ENCODE peak calls at places on chromosome 7, in six cellular contexts. One of them, this sample, is unnamed.

GRCh38 chr7:138502023-138502767 is 42.1 kb downstream of the TRIM24 start:
- DNase-seq in sigmoid colon: no peak
- DNase-seq in IMR-90: no peak
- DNase-seq in transverse colon: no peak
- DNase-seq in heart left ventricle: no peak
- DNase-seq in body of pancreas: no peak
- DNase-seq in this sample: no peak

GRCh38 chr7:149598721-149599308 is 101.2 kb upstream of the ZNF746 start:
- DNase-seq in heart left ventricle: no peak
- DNase-seq in transverse colon: no peak
- DNase-seq in body of pancreas: no peak
- DNase-seq in sigmoid colon: no peak
- DNase-seq in IMR-90: peak
- DNase-seq in this sample: no peak

GRCh38 chr7:83633516-83633915 is 15.4 kb downstream of the SEMA3E start:
- DNase-seq in transverse colon: no peak
- DNase-seq in sigmoid colon: no peak
- DNase-seq in heart left ventricle: no peak
- DNase-seq in IMR-90: no peak
- DNase-seq in body of pancreas: no peak
- DNase-seq in this sample: no peak

GRCh38 chr7:75018570-75019364 is 54.3 kb downstream of the CASTOR2 start:
- DNase-seq in IMR-90: no peak
- DNase-seq in transverse colon: no peak
- DNase-seq in sigmoid colon: no peak
- DNase-seq in heart left ventricle: no peak
- DNase-seq in body of pancreas: no peak
- DNase-seq in this sample: no peak

GRCh38 chr7:68684246-68684850 is 913.9 kb upstream of the AUTS2 start:
- DNase-seq in IMR-90: peak
- DNase-seq in sigmoid colon: no peak
- DNase-seq in body of pancreas: no peak
- DNase-seq in heart left ventricle: no peak
- DNase-seq in transverse colon: no peak
- DNase-seq in this sample: no peak

GRCh38 chr7:81659697-81660395 is 110.0 kb downstream of the HGF start:
- DNase-seq in IMR-90: no peak
- DNase-seq in body of pancreas: no peak
- DNase-seq in heart left ventricle: no peak
- DNase-seq in sigmoid colon: no peak
- DNase-seq in transverse colon: no peak
- DNase-seq in this sample: no peak

GRCh38 chr7:131625817-131626372 is 69.5 kb upstream of the PODXL start:
- DNase-seq in IMR-90: peak
- DNase-seq in heart left ventricle: peak
- DNase-seq in sigmoid colon: no peak
- DNase-seq in transverse colon: no peak
- DNase-seq in body of pancreas: no peak
- DNase-seq in this sample: no peak

GRCh38 chr7:113015038-113015645 is 71.5 kb downstream of the GPR85 start:
- DNase-seq in body of pancreas: no peak
- DNase-seq in heart left ventricle: no peak
- DNase-seq in transverse colon: no peak
- DNase-seq in sigmoid colon: no peak
- DNase-seq in IMR-90: peak
- DNase-seq in this sample: no peak

GRCh38 chr7:93119191-93119905 is 1.6 kb upstream of the SAMD9 start:
- DNase-seq in sigmoid colon: no peak
- DNase-seq in transverse colon: no peak
- DNase-seq in body of pancreas: no peak
- DNase-seq in heart left ventricle: no peak
- DNase-seq in IMR-90: peak
- DNase-seq in this sample: peak

GRCh38 chr7:106646256-106646655 is 14.7 kb downstream of the CCDC71L start:
- DNase-seq in IMR-90: no peak
- DNase-seq in sigmoid colon: no peak
- DNase-seq in transverse colon: no peak
- DNase-seq in heart left ventricle: no peak
- DNase-seq in body of pancreas: no peak
- DNase-seq in this sample: no peak

GRCh38 chr7:33757563-33758165 is 147.7 kb upstream of the BMPER start:
- DNase-seq in heart left ventricle: no peak
- DNase-seq in sigmoid colon: no peak
- DNase-seq in transverse colon: no peak
- DNase-seq in body of pancreas: peak
- DNase-seq in IMR-90: peak
- DNase-seq in this sample: no peak

GRCh38 chr7:129607471-129608120 is 3.9 kb upstream of the NRF1 start:
- DNase-seq in sigmoid colon: no peak
- DNase-seq in body of pancreas: peak
- DNase-seq in IMR-90: no peak
- DNase-seq in heart left ventricle: no peak
- DNase-seq in transverse colon: peak
- DNase-seq in this sample: no peak

GRCh38 chr7:47634273-47634672 is 52.4 kb upstream of the TNS3 start:
- DNase-seq in sigmoid colon: no peak
- DNase-seq in heart left ventricle: no peak
- DNase-seq in body of pancreas: no peak
- DNase-seq in IMR-90: peak
- DNase-seq in transverse colon: no peak
- DNase-seq in this sample: no peak

GRCh38 chr7:131438969-131439368 is 111.3 kb downstream of the MKLN1 start:
- DNase-seq in transverse colon: no peak
- DNase-seq in IMR-90: no peak
- DNase-seq in heart left ventricle: no peak
- DNase-seq in sigmoid colon: no peak
- DNase-seq in body of pancreas: no peak
- DNase-seq in this sample: no peak

GRCh38 chr7:84044834-84045233 is 149.8 kb downstream of the SEMA3A start:
- DNase-seq in heart left ventricle: no peak
- DNase-seq in body of pancreas: no peak
- DNase-seq in sigmoid colon: no peak
- DNase-seq in IMR-90: no peak
- DNase-seq in transverse colon: no peak
- DNase-seq in this sample: no peak

DNA sequence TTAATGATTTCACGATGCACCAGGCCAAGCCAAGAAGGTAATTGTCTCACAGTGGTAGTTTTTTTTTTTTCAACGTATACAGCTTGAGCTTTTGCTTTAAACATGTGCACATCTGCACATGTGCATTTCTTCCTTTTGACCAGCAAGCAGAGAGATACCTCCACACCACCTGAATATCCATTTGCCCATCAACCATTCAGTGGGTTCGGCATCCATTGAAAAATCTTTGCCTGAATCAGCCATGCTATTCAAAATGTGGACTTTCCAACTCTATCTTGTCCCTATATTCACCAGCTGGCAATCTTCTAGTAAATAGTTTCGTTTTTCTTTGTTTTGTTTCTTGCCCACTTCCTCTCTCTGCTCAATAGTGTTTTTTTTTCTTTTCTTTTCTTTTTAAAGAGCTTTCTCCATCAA is 7.7 kb upstream of the TRA2A start:
- DNase-seq in sigmoid colon: no peak
- DNase-seq in heart left ventricle: no peak
- DNase-seq in transverse colon: no peak
- DNase-seq in IMR-90: no peak
- DNase-seq in body of pancreas: no peak
- DNase-seq in this sample: no peak
- TF ChIP-seq CTCF in sigmoid colon: no peak
- TF ChIP-seq CTCF in heart left ventricle: no peak
- TF ChIP-seq CTCF in transverse colon: no peak
- TF ChIP-seq CTCF in IMR-90: no peak
- TF ChIP-seq CTCF in body of pancreas: no peak
- TF ChIP-seq CTCF in this sample: no peak

GRCh38 chr7:151152935-151153513 is 14.5 kb downstream of the GBX1 start:
- DNase-seq in heart left ventricle: no peak
- DNase-seq in body of pancreas: no peak
- DNase-seq in IMR-90: no peak
- DNase-seq in sigmoid colon: no peak
- DNase-seq in transverse colon: no peak
- DNase-seq in this sample: no peak

GRCh38 chr7:151150388-151150787 is 17.1 kb downstream of the GBX1 start:
- DNase-seq in body of pancreas: no peak
- DNase-seq in sigmoid colon: no peak
- DNase-seq in heart left ventricle: no peak
- DNase-seq in IMR-90: no peak
- DNase-seq in transverse colon: peak
- DNase-seq in this sample: no peak

GRCh38 chr7:151143261-151144015 is 24.1 kb downstream of the GBX1 start:
- DNase-seq in sigmoid colon: no peak
- DNase-seq in heart left ventricle: no peak
- DNase-seq in IMR-90: no peak
- DNase-seq in transverse colon: peak
- DNase-seq in body of pancreas: peak
- DNase-seq in this sample: no peak

GRCh38 chr7:151146761-151147160 is 20.7 kb downstream of the GBX1 start:
- DNase-seq in transverse colon: no peak
- DNase-seq in IMR-90: no peak
- DNase-seq in sigmoid colon: no peak
- DNase-seq in heart left ventricle: no peak
- DNase-seq in body of pancreas: no peak
- DNase-seq in this sample: no peak

GRCh38 chr7:151148319-151149259 is 18.9 kb downstream of the GBX1 start:
- DNase-seq in IMR-90: no peak
- DNase-seq in body of pancreas: no peak
- DNase-seq in sigmoid colon: no peak
- DNase-seq in heart left ventricle: no peak
- DNase-seq in transverse colon: peak
- DNase-seq in this sample: no peak
- TF ChIP-seq POLR2A in IMR-90: no peak
- TF ChIP-seq POLR2A in body of pancreas: no peak
- TF ChIP-seq POLR2A in sigmoid colon: no peak
- TF ChIP-seq POLR2A in heart left ventricle: no peak
- TF ChIP-seq POLR2A in transverse colon: no peak
- TF ChIP-seq POLR2A in this sample: no peak

GRCh38 chr7:25861704-25862253 is 290.2 kb upstream of the NFE2L3 start:
- DNase-seq in sigmoid colon: no peak
- DNase-seq in heart left ventricle: no peak
- DNase-seq in transverse colon: no peak
- DNase-seq in IMR-90: no peak
- DNase-seq in body of pancreas: no peak
- DNase-seq in this sample: no peak
- H3K4me3 ChIP-seq in sigmoid colon: no peak
- H3K4me3 ChIP-seq in heart left ventricle: no peak
- H3K4me3 ChIP-seq in transverse colon: no peak
- H3K4me3 ChIP-seq in IMR-90: peak
- H3K4me3 ChIP-seq in body of pancreas: no peak
- H3K4me3 ChIP-seq in this sample: no peak

DNA sequence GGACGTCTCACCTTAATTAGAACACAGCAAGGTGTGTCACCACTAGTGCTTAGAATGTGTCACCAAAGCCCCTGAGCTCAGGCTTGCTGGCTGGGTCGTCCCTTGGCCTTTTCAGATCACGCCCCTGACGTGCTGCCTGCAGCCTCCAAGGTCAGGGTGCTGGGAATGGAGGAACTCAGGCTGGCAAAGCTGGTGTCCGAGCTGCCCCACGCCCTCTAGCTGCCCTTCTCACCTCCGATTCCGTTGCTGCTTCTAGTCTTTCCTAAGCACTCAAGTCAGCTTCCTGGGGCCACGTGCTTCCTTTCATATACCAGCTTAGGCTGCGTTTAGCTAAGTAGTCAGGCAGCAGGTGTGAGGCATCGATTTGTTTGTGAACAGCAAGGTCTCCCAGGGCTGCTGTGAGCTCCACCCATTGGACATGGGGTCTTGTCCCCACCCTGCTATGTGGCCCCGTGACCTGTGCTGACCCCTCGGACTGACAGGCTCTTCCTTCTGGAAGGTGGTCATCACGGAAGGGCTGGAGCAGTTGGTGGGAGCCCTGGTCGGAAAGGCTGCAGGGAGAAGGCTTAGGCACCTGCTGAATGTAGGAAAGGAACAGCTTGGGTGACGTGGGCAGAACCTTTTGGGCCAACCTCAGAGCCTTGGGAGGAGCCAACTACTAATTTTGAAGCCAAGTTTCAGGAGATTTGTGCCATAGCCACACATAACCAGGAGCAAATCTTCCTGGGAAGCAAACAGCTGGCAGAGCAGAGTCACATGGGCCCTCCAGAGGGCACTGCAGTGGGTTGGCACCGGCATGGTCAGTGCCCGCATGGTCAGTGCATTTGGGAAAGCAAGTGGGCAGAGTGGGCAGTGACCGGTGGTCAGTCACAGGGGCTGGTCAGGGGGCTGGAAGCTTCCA is 28.8 kb downstream of the VIPR2 start:
- DNase-seq in heart left ventricle: no peak
- DNase-seq in sigmoid colon: peak
- DNase-seq in IMR-90: no peak
- DNase-seq in body of pancreas: peak
- DNase-seq in transverse colon: no peak
- DNase-seq in this sample: no peak
- TF ChIP-seq CTCF in heart left ventricle: no peak
- TF ChIP-seq CTCF in sigmoid colon: no peak
- TF ChIP-seq CTCF in IMR-90: no peak
- TF ChIP-seq CTCF in body of pancreas: no peak
- TF ChIP-seq CTCF in transverse colon: no peak
- TF ChIP-seq CTCF in this sample: no peak

DNA sequence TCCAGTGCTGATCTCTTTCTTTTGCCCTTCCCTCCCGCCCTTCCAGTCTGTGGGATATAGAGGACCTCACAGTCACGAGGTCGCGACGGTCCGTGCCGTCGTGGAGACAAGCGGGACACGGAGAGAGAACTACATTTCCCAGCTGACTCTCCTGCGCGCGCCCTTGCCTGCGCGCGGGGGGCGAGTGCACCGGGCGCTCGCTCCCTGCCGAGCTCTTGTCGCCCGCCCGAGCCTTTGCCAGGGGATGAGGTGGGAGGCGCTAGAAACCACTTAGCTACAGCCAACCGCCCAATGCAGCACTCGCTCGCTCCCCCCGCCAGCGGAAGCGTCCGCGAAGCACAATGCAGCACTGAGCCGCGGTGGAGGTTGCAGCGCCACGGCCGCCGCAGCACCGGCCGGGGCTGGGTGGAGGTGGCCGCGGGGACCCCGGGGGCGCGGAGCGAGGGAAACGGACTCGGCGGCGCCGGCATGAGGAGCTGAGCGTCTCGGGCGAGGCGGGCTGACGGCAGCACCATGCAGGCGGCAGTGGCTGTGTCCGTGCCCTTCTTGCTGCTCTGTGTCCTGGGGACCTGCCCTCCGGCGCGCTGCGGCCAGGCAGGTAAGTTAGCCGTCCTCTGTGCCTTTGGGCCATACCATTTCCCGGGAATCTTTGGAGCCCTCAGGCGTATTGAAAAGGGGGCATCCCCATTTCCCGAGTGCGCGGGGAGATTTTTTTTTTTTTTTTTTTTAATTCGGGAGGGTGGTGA is at the start of gene ADAM22:
- DNase-seq in heart left ventricle: peak
- DNase-seq in body of pancreas: peak
- DNase-seq in transverse colon: peak
- DNase-seq in sigmoid colon: peak
- DNase-seq in IMR-90: peak
- DNase-seq in this sample: peak
- TF ChIP-seq POLR2A in heart left ventricle: no peak
- TF ChIP-seq POLR2A in body of pancreas: peak
- TF ChIP-seq POLR2A in transverse colon: peak
- TF ChIP-seq POLR2A in sigmoid colon: no peak
- TF ChIP-seq POLR2A in IMR-90: no peak
- TF ChIP-seq POLR2A in this sample: no peak